ENCODE peak calls at places on chromosomes 13 and 19, in nine cellular contexts. I is left ventricle myocardium inferior, C is tibial nerve, F is Panc1, K is upper lobe of right lung, L is right lobe of liver, G is left lung, V is hepatocyte, O is mucosa of descending colon. U is an unnamed sample.
A peak's percentile ranks its signal among the peaks of the same experiment; 100 is the strongest.

GRCh38 chr13:71758823-71759222 is 108.2 kb downstream of the DACH1 start:
- DNase-seq in F (no peak), L (no peak), G (no peak), O (no peak), I (no peak), K (no peak), C (no peak), V (peak; percentile 4), U (no peak)

GRCh38 chr13:98853791-98854191 is 101.3 kb upstream of the SLC15A1 start:
- DNase-seq in G (no peak), V (no peak), I (no peak), L (no peak), C (no peak), F (no peak), O (peak; percentile 19), K (no peak), U (no peak)

GRCh38 chr13:101945435-101945834 is 456.4 kb downstream of the FGF14 start:
- DNase-seq in K (no peak), L (no peak), G (no peak), O (no peak), C (no peak), V (no peak), F (no peak), I (no peak), U (no peak)

GRCh38 chr13:51017516-51017915 is 93.6 kb downstream of the C13orf42 start:
- DNase-seq in C (no peak), F (no peak), O (no peak), I (no peak), V (no peak), G (no peak), L (no peak), K (no peak), U (no peak)

GRCh38 chr19:38497907-38498306 is 64.4 kb downstream of the RYR1 start:
- DNase-seq in G (no peak), F (no peak), K (no peak), O (no peak), L (no peak), C (no peak), V (no peak), I (no peak), U (no peak)

GRCh38 chr13:42048323-42048624 is 174 bp upstream of the DGKH start:
- DNase-seq in L (no peak), O (no peak), K (no peak), V (no peak), G (no peak), C (no peak), I (no peak), F (no peak), U (peak; percentile 15)

GRCh38 chr19:29079331-29079730 is 133.6 kb downstream of the UQCRFS1 start:
- DNase-seq in V (no peak), K (no peak), G (no peak), C (no peak), L (no peak), I (no peak), O (no peak), F (no peak), U (no peak)

GRCh38 chr19:11673608-11674041 is 65.1 kb downstream of the ZNF823 start:
- DNase-seq in O (peak; percentile 82), C (peak; percentile 41), V (peak; percentile 81), I (peak; percentile 66), F (no peak), K (peak; percentile 87), L (peak; percentile 61), G (no peak), U (peak; percentile 81)

GRCh38 chr19:46753420-46754155 is 7.3 kb upstream of the STRN4 start:
- DNase-seq in O (peak; percentile 85), I (peak; percentile 41), L (no peak), K (no peak), F (no peak), G (peak; percentile 76), V (peak; percentile 53), C (peak; percentile 56), U (peak; percentile 74)

GRCh38 chr13:91323349-91323748 is 24.1 kb upstream of the MIR17HG start:
- DNase-seq in I (no peak), V (no peak), O (no peak), L (no peak), C (no peak), G (no peak), F (no peak), K (no peak), U (no peak)

GRCh38 chr19:39413269-39413902 is 917 bp downstream of the PLEKHG2 start:
- DNase-seq in V (peak; percentile 85), L (peak; percentile 71), O (peak; percentile 47), K (peak; percentile 80), I (peak; percentile 83), F (no peak), C (no peak), G (peak; percentile 86), U (peak; percentile 78)

GRCh38 chr19:55255618-55256423 is 3.0 kb downstream of the PPP6R1 start:
- DNase-seq in C (no peak), K (no peak), L (no peak), F (no peak), I (no peak), O (no peak), V (no peak), G (peak; percentile 77), U (no peak)

GRCh38 chr13:113774177-113775107 is 15.4 kb downstream of the TMEM255B start:
- DNase-seq in F (peak; percentile 35), L (no peak), V (no peak), C (no peak), G (no peak), I (no peak), O (no peak), K (peak; percentile 4), U (peak; percentile 43)

GRCh38 chr13:52738719-52739467 is 727 bp downstream of the CNMD start:
- DNase-seq in V (peak; percentile 47), L (no peak), K (peak; percentile 67), I (no peak), O (peak; percentile 3), F (no peak), C (no peak), G (peak; percentile 82), U (peak; percentile 61)

GRCh38 chr13:27909378-27909777 is 10.4 kb upstream of the PDX1 start:
- DNase-seq in O (no peak), F (no peak), G (no peak), K (no peak), I (no peak), C (no peak), V (no peak), L (no peak), U (no peak)

GRCh38 chr19:31317098-31317497 is 32.1 kb downstream of the TSHZ3 start:
- DNase-seq in V (no peak), K (no peak), L (no peak), O (no peak), I (no peak), F (no peak), C (no peak), G (no peak), U (no peak)

DNA sequence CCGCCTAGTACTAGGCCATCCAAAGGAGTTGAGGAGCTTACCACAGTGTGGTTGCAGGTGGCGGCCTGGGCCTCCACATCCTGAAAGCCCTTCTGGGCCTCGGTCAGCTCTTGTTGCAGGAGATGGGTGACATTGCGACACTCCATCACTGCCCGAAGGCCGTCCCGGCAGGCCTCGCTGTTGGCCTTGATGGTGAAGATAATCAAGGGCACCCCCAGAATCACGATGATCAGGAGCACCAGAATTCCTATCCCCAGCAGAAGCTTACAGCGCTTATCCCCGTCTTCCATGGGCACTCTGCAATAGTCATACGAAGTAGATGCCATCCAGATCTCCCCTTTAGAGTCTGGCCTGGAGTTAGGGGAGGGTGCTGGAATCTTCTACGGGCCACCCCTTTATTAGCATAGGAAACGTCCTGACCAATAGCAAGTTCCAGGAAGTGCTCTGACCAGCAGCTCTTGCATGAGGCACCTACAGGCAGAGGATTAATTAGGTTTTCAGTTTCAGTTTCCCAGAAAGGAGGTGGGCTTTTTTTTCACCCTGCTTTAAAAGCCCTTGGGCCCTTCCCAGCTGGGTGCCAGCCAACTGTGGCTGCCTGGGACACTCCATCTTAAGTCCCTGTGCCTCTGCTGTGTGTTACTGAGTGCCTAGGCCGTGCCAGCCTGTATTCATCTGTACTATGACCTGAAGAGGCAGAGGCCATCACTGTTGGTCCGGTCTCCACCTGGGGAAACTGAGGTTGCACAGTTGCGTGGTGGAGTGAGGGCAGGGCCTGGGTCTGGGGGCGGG is at the start of gene BST2:
- DNase-seq in I (peak; percentile 46), O (peak; percentile 57), K (no peak), G (peak; percentile 87), V (peak; percentile 52), F (no peak), C (peak; percentile 48), L (peak; percentile 77), U (peak; percentile 50)
- H3K4me3 ChIP-seq in I (peak within 1 kb of the TSS; percentile 71), O (no peak within 1 kb of the TSS), K (peak within 1 kb of the TSS; percentile 55), G (peak within 1 kb of the TSS; percentile 66), V (no peak within 1 kb of the TSS), F (peak within 1 kb of the TSS; percentile 12), C (peak within 1 kb of the TSS; percentile 49), L (peak within 1 kb of the TSS; percentile 62), U (no peak within 1 kb of the TSS)

GRCh38 chr19:7729831-7730285 is 2.1 kb downstream of the CLEC4G start:
- DNase-seq in I (no peak), V (no peak), O (no peak), F (no peak), C (no peak), G (no peak), K (no peak), L (peak; percentile 51), U (no peak)

GRCh38 chr19:7722231-7722651 is 9.7 kb downstream of the CLEC4G start:
- DNase-seq in K (no peak), F (no peak), L (no peak), C (no peak), I (no peak), O (no peak), V (no peak), G (no peak), U (no peak)

GRCh38 chr19:7729211-7729610 is 2.7 kb downstream of the CLEC4G start:
- DNase-seq in O (no peak), C (no peak), V (no peak), K (no peak), I (no peak), L (peak; percentile 49), F (no peak), G (no peak), U (no peak)

GRCh38 chr19:7730286-7731217 is 1.4 kb downstream of the CLEC4G start:
- DNase-seq in K (no peak), C (no peak), V (no peak), L (peak; percentile 56), F (no peak), G (no peak), I (no peak), O (no peak), U (no peak)

GRCh38 chr19:7725791-7726190 is 6.1 kb downstream of the CLEC4G start:
- DNase-seq in F (no peak), G (no peak), K (no peak), L (no peak), C (no peak), I (no peak), O (no peak), V (no peak), U (no peak)
- TF ChIP-seq CTCF in F (no peak), G (no peak), K (no peak), L (no peak), C (no peak), I (no peak), O (no peak), V (no peak), U (no peak)

GRCh38 chr13:111594606-111595005 is 274.2 kb downstream of the TEX29 start:
- DNase-seq in V (no peak), K (peak; percentile 48), L (no peak), O (no peak), I (no peak), F (no peak), C (no peak), G (no peak), U (no peak)
- H3K4me1 ChIP-seq in V (no peaks in the 10 kb centered on the region), K (no peaks in the 10 kb centered on the region), L (no peaks in the 10 kb centered on the region), O (no peaks in the 10 kb centered on the region), I (no peaks in the 10 kb centered on the region), F (no peaks in the 10 kb centered on the region), C (no peaks in the 10 kb centered on the region), G (no peaks in the 10 kb centered on the region), U (no peaks in the 10 kb centered on the region)

GRCh38 chr19:49272204-49272603 is 52.8 kb downstream of the SLC6A16 start:
- DNase-seq in O (no peak), L (no peak), K (no peak), C (no peak), G (no peak), F (no peak), I (no peak), V (no peak), U (peak; percentile 22)
- H3K4me3 ChIP-seq in O (no peak overlapping the region), L (no peak overlapping the region), K (no peak overlapping the region), C (no peak overlapping the region), G (no peak overlapping the region), F (no peak overlapping the region), I (no peak overlapping the region), V (no peak overlapping the region), U (no peak overlapping the region)